ENCODE peak calls at places on chromosomes 2 and 18, in six cellular contexts. O, Z, P, D, I and E are unnamed samples.

GRCh38 chr18:70290482-70291294 is 1.8 kb downstream of the SOCS6 start:
- DNase-seq in O (no peak), Z (no peak), P (no peak), D (no peak), I (no peak), E (no peak)

GRCh38 chr18:49892148-49892924 is 79.0 kb upstream of the ACAA2 start:
- DNase-seq in O (no peak), Z (peak), P (no peak), D (no peak), I (peak), E (no peak)

GRCh38 chr2:189192766-189193165 is 13.2 kb upstream of the COL5A2 start:
- DNase-seq in O (no peak), Z (no peak), P (no peak), D (no peak), I (no peak), E (no peak)

GRCh38 chr2:239420077-239420476 is 19.3 kb upstream of the HDAC4 start:
- DNase-seq in O (no peak), Z (no peak), P (no peak), D (no peak), I (no peak), E (no peak)

GRCh38 chr2:227788556-227788955 is 25.1 kb upstream of the CCL20 start:
- DNase-seq in O (no peak), Z (no peak), P (no peak), D (no peak), I (no peak), E (no peak)

GRCh38 chr2:76998713-76999112 is 523.5 kb downstream of the LRRTM4 start:
- DNase-seq in O (no peak), Z (no peak), P (no peak), D (no peak), I (peak), E (no peak)

GRCh38 chr2:27020337-27020948 is 12.3 kb upstream of the TMEM214 start:
- DNase-seq in O (no peak), Z (no peak), P (no peak), D (no peak), I (no peak), E (no peak)

GRCh38 chr2:220961461-220961860 is 610.6 kb downstream of the EPHA4 start:
- DNase-seq in O (no peak), Z (no peak), P (no peak), D (no peak), I (no peak), E (no peak)

GRCh38 chr2:55109219-55109891 is 59.1 kb upstream of the RTN4 start:
- DNase-seq in O (no peak), Z (peak), P (no peak), D (no peak), I (peak), E (no peak)